ENCODE peak calls at places on chromosome 2, in nine cellular contexts. T is spleen, O is left ventricle myocardium inferior, H is cardiac muscle cell, A is Caco-2, L is PC-3, W is iPS DF 6.9, Y is neural progenitor cell, V is aorta. K is an unnamed sample.

GRCh38 chr2:207854484-207855386 is 85.0 kb upstream of the FZD5 start:
- DNase-seq in V (no peak), T (no peak), L (no peak), W (no peak), A (no peak), O (no peak), Y (no peak), H (peak; percentile 23), K (no peak)

GRCh38 chr2:19021100-19021476 is 337.3 kb downstream of the OSR1 start:
- DNase-seq in A (no peak), T (no peak), W (no peak), Y (peak; percentile 24), V (no peak), H (peak; percentile 84), L (peak; percentile 64), O (no peak), K (no peak)

GRCh38 chr2:222424729-222425671 is 657 bp downstream of the SGPP2 start:
- DNase-seq in O (peak; percentile 28), Y (peak; percentile 44), A (no peak), V (peak; percentile 48), H (peak; percentile 20), W (no peak), L (no peak), T (peak; percentile 79), K (no peak)

GRCh38 chr2:47534179-47534919 is 131.4 kb downstream of the MSH2 start:
- DNase-seq in W (no peak), L (peak; percentile 74), Y (no peak), H (peak; percentile 67), V (peak; percentile 60), O (no peak), A (no peak), T (no peak), K (no peak)

GRCh38 chr2:127426501-127427354 is 8.5 kb downstream of the PROC start:
- DNase-seq in H (no peak), A (no peak), V (no peak), Y (no peak), T (no peak), O (no peak), L (no peak), W (no peak), K (peak; percentile 4)

GRCh38 chr2:156890498-156891148 is 366.9 kb upstream of the GALNT5 start:
- DNase-seq in A (no peak), T (no peak), W (no peak), H (no peak), Y (no peak), V (no peak), L (no peak), O (no peak), K (no peak)

GRCh38 chr2:25361261-25362048 is 19.7 kb upstream of the DNMT3A start:
- DNase-seq in Y (no peak), A (no peak), W (no peak), H (no peak), T (peak; percentile 85), O (no peak), V (no peak), L (no peak), K (no peak)

GRCh38 chr2:14828223-14828622 is 195.7 kb downstream of the LRATD1 start:
- DNase-seq in V (no peak), Y (no peak), O (no peak), L (no peak), W (no peak), A (no peak), H (no peak), T (no peak), K (no peak)

GRCh38 chr2:241279413-241279812 is 36.1 kb downstream of the HDLBP start:
- DNase-seq in V (no peak), Y (no peak), T (no peak), W (no peak), A (no peak), H (peak; percentile 73), L (no peak), O (no peak), K (no peak)

GRCh38 chr2:121386707-121387106 is 101.7 kb upstream of the TFCP2L1 start:
- DNase-seq in H (peak; percentile 54), W (no peak), Y (no peak), L (peak; percentile 45), V (no peak), T (no peak), O (no peak), A (no peak), K (no peak)
- H3K36me3 ChIP-seq in H (peaks cover 51% of the 10 kb centered on the region), W (peaks cover 3% of the 10 kb centered on the region), Y (peaks cover 28% of the 10 kb centered on the region), L (peaks cover 26% of the 10 kb centered on the region), V (no peaks in the 10 kb centered on the region), T (peaks cover 91% of the 10 kb centered on the region), O (peaks cover 67% of the 10 kb centered on the region), A (peaks cover 7% of the 10 kb centered on the region), K (peaks cover 15% of the 10 kb centered on the region)

GRCh38 chr2:54636425-54637139 is 86.9 kb upstream of the EML6 start:
- DNase-seq in Y (no peak), H (peak; percentile 26), A (no peak), T (no peak), O (no peak), L (no peak), V (no peak), W (no peak), K (no peak)
- H3K36me3 ChIP-seq in Y (peaks cover 8% of the 10 kb centered on the region), H (peaks cover 70% of the 10 kb centered on the region), A (peaks cover 7% of the 10 kb centered on the region), T (peaks cover 96% of the 10 kb centered on the region), O (peaks cover 72% of the 10 kb centered on the region), L (peaks cover 80% of the 10 kb centered on the region), V (peaks cover 6% of the 10 kb centered on the region), W (peaks cover 11% of the 10 kb centered on the region), K (peaks cover 83% of the 10 kb centered on the region)

DNA sequence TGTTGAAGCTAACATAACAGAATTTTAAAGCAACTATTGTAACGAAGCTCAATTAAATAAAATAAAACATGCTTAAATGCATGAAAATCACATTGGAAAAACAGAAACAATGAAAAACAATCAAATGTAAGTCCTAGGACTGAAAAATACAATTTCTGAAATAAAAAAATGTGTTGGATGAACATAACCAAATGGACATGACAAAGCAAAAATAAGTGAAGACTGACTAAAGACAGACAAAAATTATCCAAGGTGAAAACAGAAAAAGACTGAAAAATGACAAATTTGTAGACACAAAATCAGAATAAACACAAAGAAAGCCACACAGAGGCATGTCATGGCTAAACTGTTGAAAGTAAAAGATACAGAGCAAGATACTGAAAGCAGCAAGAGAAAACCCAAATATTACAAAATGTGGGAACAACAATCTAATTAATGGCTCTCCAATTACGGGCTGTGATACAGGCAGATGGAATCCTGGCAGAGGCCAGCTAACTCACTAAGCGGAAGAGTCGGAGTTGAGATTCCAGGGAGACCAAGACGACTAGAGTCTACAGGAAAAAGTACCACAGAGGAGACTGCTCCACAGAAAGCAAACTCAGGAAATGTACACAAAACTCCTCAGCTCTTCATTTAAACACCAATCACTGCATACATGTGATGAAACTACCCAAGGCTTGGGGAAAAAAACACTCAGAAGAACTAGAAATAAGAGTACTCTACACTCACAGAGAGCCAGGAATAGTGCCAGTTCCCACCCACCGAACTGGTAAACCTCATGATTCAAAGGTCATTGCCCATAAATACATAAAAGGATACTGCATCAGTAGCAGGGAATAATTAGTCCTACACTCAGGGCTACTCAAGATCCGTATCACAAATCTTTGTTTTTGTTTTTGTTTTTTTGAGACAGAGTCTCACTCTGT is 83.6 kb downstream of the ATAD2B start:
- DNase-seq in L (no peak), Y (no peak), W (no peak), V (no peak), H (peak; percentile 15), O (no peak), T (no peak), A (no peak), K (no peak)
- H3K36me3 ChIP-seq in L (no peaks in the 10 kb centered on the region), Y (peaks cover 9% of the 10 kb centered on the region), W (no peaks in the 10 kb centered on the region), V (no peaks in the 10 kb centered on the region), H (no peaks in the 10 kb centered on the region), O (no peaks in the 10 kb centered on the region), T (peaks cover 27% of the 10 kb centered on the region), A (no peaks in the 10 kb centered on the region), K (no peaks in the 10 kb centered on the region)

GRCh38 chr2:218570850-218571249 is 2.2 kb downstream of the CNOT9 start:
- DNase-seq in H (peak; percentile 10), A (no peak), L (peak; percentile 37), V (no peak), W (no peak), Y (no peak), O (no peak), T (no peak), K (no peak)

GRCh38 chr2:218568190-218569037 is at the start of the genes CNOT9 and USP37:
- DNase-seq in H (peak; percentile 99), Y (peak; percentile 100), T (peak; percentile 100), A (peak; percentile 99), L (peak; percentile 98), V (peak; percentile 100), W (peak; percentile 89), O (peak; percentile 100), K (peak; percentile 97)

GRCh38 chr2:218567797-218568189 is 358 bp downstream of the USP37 start:
- DNase-seq in O (no peak), V (no peak), W (no peak), L (no peak), Y (no peak), A (no peak), T (no peak), H (no peak), K (no peak)

GRCh38 chr2:218569661-218570500 is 1.2 kb downstream of the CNOT9 start:
- DNase-seq in L (peak; percentile 33), O (peak; percentile 31), A (no peak), H (peak; percentile 55), V (no peak), W (no peak), Y (peak; percentile 22), T (no peak), K (peak; percentile 37)

DNA sequence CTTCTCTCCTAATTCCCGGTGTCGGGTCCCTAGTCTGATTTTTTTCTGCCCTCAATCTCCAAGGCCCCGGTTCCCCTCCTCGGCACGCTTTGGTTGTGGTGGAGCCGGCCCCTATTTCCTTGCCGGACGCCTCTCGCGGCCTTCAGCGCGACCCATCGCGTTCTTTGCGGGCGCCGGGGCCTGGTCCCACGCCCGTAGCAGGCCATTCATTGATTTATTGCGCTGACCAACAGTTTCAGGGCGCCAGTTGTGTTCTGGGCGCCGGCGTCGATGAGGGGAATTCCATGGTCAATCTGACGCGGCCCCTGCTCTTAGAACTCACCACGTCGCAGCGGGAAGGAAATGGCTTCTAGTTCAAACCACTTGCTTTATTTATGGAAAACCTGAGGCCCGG is 396 bp downstream of the CNOT9 start:
- DNase-seq in A (peak; percentile 74), T (peak; percentile 91), L (peak; percentile 42), H (peak; percentile 61), Y (peak; percentile 79), V (peak; percentile 64), O (peak; percentile 19), W (no peak), K (peak; percentile 8)
- H3K36me3 ChIP-seq in A (no peaks in the 10 kb centered on the region), T (peaks cover 32% of the 10 kb centered on the region), L (peaks cover 13% of the 10 kb centered on the region), H (peaks cover 3% of the 10 kb centered on the region), Y (peaks cover 6% of the 10 kb centered on the region), V (no peaks in the 10 kb centered on the region), O (peaks cover 9% of the 10 kb centered on the region), W (no peaks in the 10 kb centered on the region), K (peaks cover 20% of the 10 kb centered on the region)

GRCh38 chr2:86070868-86071267 is 34.8 kb downstream of the POLR1A start:
- DNase-seq in L (no peak), O (no peak), Y (no peak), V (no peak), H (no peak), W (no peak), T (no peak), A (no peak), K (no peak)
- H3K36me3 ChIP-seq in L (peaks cover 77% of the 10 kb centered on the region), O (peaks cover 57% of the 10 kb centered on the region), Y (peaks cover 6% of the 10 kb centered on the region), V (no peaks in the 10 kb centered on the region), H (peaks cover 28% of the 10 kb centered on the region), W (peaks cover 31% of the 10 kb centered on the region), T (peaks cover 74% of the 10 kb centered on the region), A (peaks cover 3% of the 10 kb centered on the region), K (peaks cover 88% of the 10 kb centered on the region)

K was measured in HAP-1.